ENCODE peak calls at places on chromosome 17, in six cellular contexts. P, S, U, F, D and G are unnamed samples.

GRCh38 chr17:61363601-61364462 is 35.8 kb upstream of the TBX2 start:
- DNase-seq in P (no peak), S (no peak), U (no peak), F (no peak), D (no peak), G (no peak)

GRCh38 chr17:37570527-37571093 is 38.6 kb downstream of the SYNRG start:
- DNase-seq in P (no peak), S (peak; percentile 4), U (peak; percentile 66), F (peak; percentile 16), D (peak; percentile 48), G (peak; percentile 94)

GRCh38 chr17:57132663-57133062 is 47.6 kb downstream of the AKAP1 start:
- DNase-seq in P (no peak), S (no peak), U (no peak), F (no peak), D (no peak), G (no peak)

GRCh38 chr17:28272166-28272565 is 46.8 kb upstream of the TMEM97 start:
- DNase-seq in P (no peak), S (no peak), U (no peak), F (no peak), D (no peak), G (no peak)

GRCh38 chr17:74851612-74852236 is 8.0 kb downstream of the GRIN2C start:
- DNase-seq in P (no peak), S (no peak), U (no peak), F (no peak), D (no peak), G (no peak)

GRCh38 chr17:58783380-58783779 is 27.7 kb downstream of the PPM1E start:
- DNase-seq in P (no peak), S (peak; percentile 7), U (peak; percentile 7), F (no peak), D (no peak), G (peak; percentile 13)

GRCh38 chr17:81388612-81389367 is 6.5 kb upstream of the BAHCC1 start:
- DNase-seq in P (peak; percentile 37), S (no peak), U (no peak), F (no peak), D (no peak), G (no peak)

GRCh38 chr17:39699818-39700147 is at the start of gene ERBB2:
- DNase-seq in P (peak; percentile 72), S (peak; percentile 66), U (peak; percentile 88), F (peak; percentile 73), D (peak; percentile 80), G (peak; percentile 87)

GRCh38 chr17:14813649-14814048 is 451.5 kb downstream of the PMP22 start:
- DNase-seq in P (no peak), S (no peak), U (peak; percentile 49), F (no peak), D (no peak), G (no peak)

GRCh38 chr17:4643676-4644075 is 2.2 kb upstream of the ALOX15 start:
- DNase-seq in P (no peak), S (no peak), U (no peak), F (no peak), D (no peak), G (no peak)

GRCh38 chr17:66426397-66427033 is 124.1 kb downstream of the PRKCA start:
- DNase-seq in P (no peak), S (peak; percentile 75), U (no peak), F (no peak), D (no peak), G (no peak)

GRCh38 chr17:47604268-47604927 is 45.3 kb upstream of the KPNB1 start:
- DNase-seq in P (no peak), S (peak; percentile 22), U (no peak), F (no peak), D (no peak), G (no peak)

GRCh38 chr17:49872776-49873377 is 25.0 kb upstream of the TAC4 start:
- DNase-seq in P (no peak), S (no peak), U (no peak), F (no peak), D (no peak), G (no peak)

GRCh38 chr17:42674755-42675347 is 1.9 kb downstream of the PLEKHH3 start:
- DNase-seq in P (no peak), S (no peak), U (no peak), F (peak; percentile 81), D (peak; percentile 66), G (no peak)

GRCh38 chr17:2238432-2239169 is 65.0 kb downstream of the SMG6 start:
- DNase-seq in P (no peak), S (no peak), U (no peak), F (no peak), D (no peak), G (no peak)

GRCh38 chr17:4947411-4948165 is 742 bp downstream of the PFN1 start:
- DNase-seq in P (peak; percentile 71), S (peak; percentile 79), U (peak; percentile 79), F (peak; percentile 53), D (peak; percentile 70), G (peak; percentile 33)

GRCh38 chr17:66386789-66387351 is 84.5 kb downstream of the PRKCA start:
- DNase-seq in P (no peak), S (no peak), U (peak; percentile 55), F (no peak), D (no peak), G (peak; percentile 16)

GRCh38 chr17:38898291-38898679 is 27.1 kb upstream of the LASP1NB start:
- DNase-seq in P (no peak), S (no peak), U (no peak), F (no peak), D (no peak), G (no peak)

GRCh38 chr17:1003972-1004768 is 7.2 kb downstream of the TIMM22 start:
- DNase-seq in P (no peak), S (no peak), U (no peak), F (no peak), D (peak; percentile 71), G (no peak)

GRCh38 chr17:1002412-1002753 is 5.5 kb downstream of the TIMM22 start:
- DNase-seq in P (no peak), S (no peak), U (no peak), F (no peak), D (no peak), G (no peak)

GRCh38 chr17:1001640-1002411 is 4.9 kb downstream of the TIMM22 start:
- DNase-seq in P (no peak), S (no peak), U (no peak), F (no peak), D (no peak), G (no peak)

GRCh38 chr17:1003633-1003971 is 6.7 kb downstream of the TIMM22 start:
- DNase-seq in P (no peak), S (no peak), U (no peak), F (no peak), D (no peak), G (no peak)

GRCh38 chr17:1002771-1003555 is 6.0 kb downstream of the TIMM22 start:
- DNase-seq in P (no peak), S (no peak), U (no peak), F (no peak), D (no peak), G (no peak)
- H3K27ac ChIP-seq in P (no peak overlapping the region), S (no peak overlapping the region), U (peak overlapping the region; percentile 89), F (no peak overlapping the region), D (peak overlapping the region; percentile 42), G (peak overlapping the region; percentile 9)

GRCh38 chr17:63442549-63443035 is 3.5 kb downstream of the CYB561 start:
- DNase-seq in P (no peak), S (peak; percentile 46), U (no peak), F (no peak), D (no peak), G (no peak)
- TF ChIP-seq CTCF in P (no peak), S (peak; percentile 34), U (no peak), F (no peak), D (no peak), G (no peak)

GRCh38 chr17:68824707-68825106 is 130.5 kb downstream of the ABCA8 start:
- DNase-seq in P (no peak), S (no peak), U (no peak), F (no peak), D (no peak), G (no peak)

GRCh38 chr17:68820476-68820824 is 134.7 kb downstream of the ABCA8 start:
- DNase-seq in P (no peak), S (no peak), U (no peak), F (no peak), D (no peak), G (no peak)

GRCh38 chr17:68821860-68822693 is 133.1 kb downstream of the ABCA8 start:
- DNase-seq in P (no peak), S (peak; percentile 93), U (peak; percentile 37), F (no peak), D (no peak), G (peak; percentile 90)

GRCh38 chr17:68820825-68821481 is 134.2 kb downstream of the ABCA8 start:
- DNase-seq in P (no peak), S (no peak), U (peak; percentile 51), F (no peak), D (no peak), G (no peak)

GRCh38 chr17:68822752-68823289 is 132.4 kb downstream of the ABCA8 start:
- DNase-seq in P (no peak), S (no peak), U (no peak), F (no peak), D (no peak), G (no peak)
- H3K27ac ChIP-seq in P (no peak overlapping the region), S (peak overlapping the region; percentile 10), U (no peak overlapping the region), F (no peak overlapping the region), D (no peak overlapping the region), G (no peak overlapping the region)

GRCh38 chr17:51319186-51319585 is 58.8 kb downstream of the UTP18 start:
- DNase-seq in P (no peak), S (no peak), U (no peak), F (no peak), D (no peak), G (no peak)

GRCh38 chr17:51325471-51325870 is 65.1 kb downstream of the UTP18 start:
- DNase-seq in P (no peak), S (no peak), U (no peak), F (peak; percentile 7), D (no peak), G (no peak)

DNA sequence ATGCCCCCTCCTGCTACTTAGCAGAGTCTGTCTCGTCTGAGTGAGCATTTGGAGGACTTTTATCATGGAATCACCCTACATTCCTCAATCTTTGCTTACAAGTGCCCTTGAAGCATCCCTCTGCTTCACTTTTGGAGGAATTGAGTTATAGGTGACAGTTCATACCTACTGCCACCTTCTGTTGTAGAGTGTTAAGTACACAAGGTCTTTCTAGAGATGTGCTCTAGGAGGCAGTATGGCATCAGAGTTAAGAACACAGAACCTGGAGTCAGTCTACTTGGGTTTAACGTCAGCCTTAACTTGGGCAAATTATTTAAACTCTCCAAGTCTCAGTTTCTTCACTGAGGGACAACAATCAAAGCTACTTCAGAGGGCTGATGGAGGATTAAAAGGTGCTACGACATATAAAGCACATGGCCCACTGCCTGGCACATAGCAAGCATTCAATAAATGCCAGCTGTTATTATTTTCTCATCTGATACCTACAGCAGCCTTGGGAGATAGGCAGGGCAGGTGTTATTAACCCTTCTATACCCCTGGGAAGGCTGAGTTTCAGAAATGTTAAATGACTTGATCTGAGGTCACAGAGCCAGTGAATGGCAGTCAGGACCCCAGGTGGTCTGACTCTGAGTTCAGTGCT is 62.2 kb downstream of the UTP18 start:
- DNase-seq in P (no peak), S (peak; percentile 45), U (peak; percentile 55), F (no peak), D (no peak), G (no peak)
- TF ChIP-seq CTCF in P (no peak), S (peak; percentile 70), U (peak; percentile 58), F (peak; percentile 11), D (no peak), G (no peak)